ENCODE peak calls at places on chromosomes 1 and 21, in five cellular contexts. One of them, this sample, is unnamed.

GRCh38 chr21:42291751-42292562 is 23.3 kb downstream of the TFF3 start:
- DNase-seq in cardiac muscle cell: no peak
- DNase-seq in cardiac fibroblast: no peak
- DNase-seq in neural progenitor cell: no peak
- DNase-seq in fibroblast of mammary gland: no peak
- DNase-seq in this sample: no peak

GRCh38 chr1:227792216-227793078 is 23.0 kb upstream of the PRSS38 start:
- DNase-seq in cardiac fibroblast: no peak
- DNase-seq in neural progenitor cell: peak
- DNase-seq in fibroblast of mammary gland: no peak
- DNase-seq in cardiac muscle cell: no peak
- DNase-seq in this sample: no peak

GRCh38 chr1:210978316-210978993 is 155.5 kb downstream of the KCNH1 start:
- DNase-seq in cardiac fibroblast: no peak
- DNase-seq in fibroblast of mammary gland: no peak
- DNase-seq in neural progenitor cell: no peak
- DNase-seq in cardiac muscle cell: no peak
- DNase-seq in this sample: no peak

GRCh38 chr1:224703702-224704408 is 87.7 kb downstream of the CNIH3 start:
- DNase-seq in cardiac fibroblast: no peak
- DNase-seq in cardiac muscle cell: no peak
- DNase-seq in fibroblast of mammary gland: no peak
- DNase-seq in neural progenitor cell: no peak
- DNase-seq in this sample: no peak

GRCh38 chr1:145701306-145701862 is 5.8 kb downstream of the PDZK1 start:
- DNase-seq in cardiac fibroblast: no peak
- DNase-seq in neural progenitor cell: no peak
- DNase-seq in fibroblast of mammary gland: no peak
- DNase-seq in cardiac muscle cell: no peak
- DNase-seq in this sample: peak

GRCh38 chr1:223704921-223705878 is 7.1 kb upstream of the CAPN2 start:
- DNase-seq in cardiac fibroblast: peak
- DNase-seq in fibroblast of mammary gland: peak
- DNase-seq in cardiac muscle cell: peak
- DNase-seq in neural progenitor cell: no peak
- DNase-seq in this sample: peak

GRCh38 chr1:169070547-169070946 is 35.9 kb upstream of the ATP1B1 start:
- DNase-seq in fibroblast of mammary gland: no peak
- DNase-seq in cardiac muscle cell: no peak
- DNase-seq in cardiac fibroblast: no peak
- DNase-seq in neural progenitor cell: no peak
- DNase-seq in this sample: no peak

GRCh38 chr21:14755086-14755485 is 209.0 kb upstream of the SAMSN1 start:
- DNase-seq in cardiac muscle cell: no peak
- DNase-seq in neural progenitor cell: no peak
- DNase-seq in fibroblast of mammary gland: no peak
- DNase-seq in cardiac fibroblast: no peak
- DNase-seq in this sample: no peak

GRCh38 chr1:226938903-226939438 is 1.1 kb upstream of the COQ8A start:
- DNase-seq in cardiac fibroblast: peak
- DNase-seq in fibroblast of mammary gland: peak
- DNase-seq in neural progenitor cell: no peak
- DNase-seq in cardiac muscle cell: no peak
- DNase-seq in this sample: peak

GRCh38 chr1:48532976-48533375 is 61.0 kb upstream of the SPATA6 start:
- DNase-seq in fibroblast of mammary gland: no peak
- DNase-seq in neural progenitor cell: peak
- DNase-seq in cardiac fibroblast: no peak
- DNase-seq in cardiac muscle cell: no peak
- DNase-seq in this sample: no peak

GRCh38 chr1:31346882-31347281 is 26.0 kb downstream of the FABP3 start:
- DNase-seq in fibroblast of mammary gland: no peak
- DNase-seq in cardiac muscle cell: no peak
- DNase-seq in cardiac fibroblast: no peak
- DNase-seq in neural progenitor cell: no peak
- DNase-seq in this sample: no peak

GRCh38 chr1:203202431-203203245 is 16.1 kb upstream of the CHI3L1 start:
- DNase-seq in fibroblast of mammary gland: peak
- DNase-seq in cardiac fibroblast: peak
- DNase-seq in cardiac muscle cell: no peak
- DNase-seq in neural progenitor cell: no peak
- DNase-seq in this sample: peak

GRCh38 chr1:186418503-186418902 is 42.4 kb downstream of the PDC start:
- DNase-seq in cardiac fibroblast: no peak
- DNase-seq in neural progenitor cell: no peak
- DNase-seq in cardiac muscle cell: no peak
- DNase-seq in fibroblast of mammary gland: no peak
- DNase-seq in this sample: peak

GRCh38 chr1:3021233-3021671 is at the start of gene ACTRT2:
- DNase-seq in neural progenitor cell: no peak
- DNase-seq in cardiac fibroblast: no peak
- DNase-seq in cardiac muscle cell: no peak
- DNase-seq in fibroblast of mammary gland: no peak
- DNase-seq in this sample: no peak

GRCh38 chr1:37479255-37480124 is 5.1 kb downstream of the ZC3H12A start:
- DNase-seq in fibroblast of mammary gland: peak
- DNase-seq in cardiac fibroblast: peak
- DNase-seq in neural progenitor cell: no peak
- DNase-seq in cardiac muscle cell: no peak
- DNase-seq in this sample: peak

GRCh38 chr1:57512386-57512785 is 88.5 kb upstream of the DAB1 start:
- DNase-seq in fibroblast of mammary gland: no peak
- DNase-seq in cardiac muscle cell: no peak
- DNase-seq in cardiac fibroblast: no peak
- DNase-seq in neural progenitor cell: no peak
- DNase-seq in this sample: no peak

GRCh38 chr1:38558476-38559179 is 300.9 kb downstream of the RRAGC start:
- DNase-seq in cardiac fibroblast: no peak
- DNase-seq in fibroblast of mammary gland: no peak
- DNase-seq in neural progenitor cell: peak
- DNase-seq in cardiac muscle cell: no peak
- DNase-seq in this sample: no peak

GRCh38 chr1:236129315-236129714 is 13.0 kb upstream of the GPR137B start:
- DNase-seq in fibroblast of mammary gland: no peak
- DNase-seq in neural progenitor cell: peak
- DNase-seq in cardiac muscle cell: no peak
- DNase-seq in cardiac fibroblast: no peak
- DNase-seq in this sample: no peak

GRCh38 chr1:15008783-15009709 is 144.5 kb upstream of the TMEM51 start:
- DNase-seq in cardiac muscle cell: no peak
- DNase-seq in fibroblast of mammary gland: no peak
- DNase-seq in cardiac fibroblast: no peak
- DNase-seq in neural progenitor cell: no peak
- DNase-seq in this sample: peak

GRCh38 chr1:244049142-244049968 is 1.7 kb upstream of the ZBTB18 start:
- DNase-seq in cardiac fibroblast: no peak
- DNase-seq in neural progenitor cell: peak
- DNase-seq in fibroblast of mammary gland: no peak
- DNase-seq in cardiac muscle cell: peak
- DNase-seq in this sample: peak

GRCh38 chr1:45306319-45306718 is 20.4 kb upstream of the HPDL start:
- DNase-seq in cardiac fibroblast: peak
- DNase-seq in fibroblast of mammary gland: peak
- DNase-seq in cardiac muscle cell: no peak
- DNase-seq in neural progenitor cell: peak
- DNase-seq in this sample: no peak

GRCh38 chr1:167094690-167095089 is 815 bp downstream of the STYXL2 start:
- DNase-seq in fibroblast of mammary gland: no peak
- DNase-seq in neural progenitor cell: no peak
- DNase-seq in cardiac fibroblast: no peak
- DNase-seq in cardiac muscle cell: no peak
- DNase-seq in this sample: no peak

GRCh38 chr1:110209715-110210603 is at the start of gene KCNC4:
- DNase-seq in cardiac muscle cell: peak
- DNase-seq in cardiac fibroblast: peak
- DNase-seq in fibroblast of mammary gland: peak
- DNase-seq in neural progenitor cell: peak
- DNase-seq in this sample: peak

GRCh38 chr1:172823534-172823933 is 164.6 kb downstream of the FASLG start:
- DNase-seq in cardiac fibroblast: peak
- DNase-seq in neural progenitor cell: no peak
- DNase-seq in cardiac muscle cell: no peak
- DNase-seq in fibroblast of mammary gland: peak
- DNase-seq in this sample: peak

GRCh38 chr21:36694593-36695282 is 4.2 kb upstream of the SIM2 start:
- DNase-seq in fibroblast of mammary gland: no peak
- DNase-seq in cardiac muscle cell: no peak
- DNase-seq in cardiac fibroblast: no peak
- DNase-seq in neural progenitor cell: peak
- DNase-seq in this sample: no peak

GRCh38 chr1:206685256-206685748 is 597 bp downstream of the MAPKAPK2 start:
- DNase-seq in cardiac fibroblast: peak
- DNase-seq in neural progenitor cell: peak
- DNase-seq in fibroblast of mammary gland: peak
- DNase-seq in cardiac muscle cell: peak
- DNase-seq in this sample: no peak

GRCh38 chr21:31176080-31176551 is 137.8 kb upstream of the KRTAP19-8 start:
- DNase-seq in fibroblast of mammary gland: no peak
- DNase-seq in neural progenitor cell: no peak
- DNase-seq in cardiac fibroblast: no peak
- DNase-seq in cardiac muscle cell: no peak
- DNase-seq in this sample: no peak

GRCh38 chr1:220485131-220485530 is 42.8 kb upstream of the MARK1 start:
- DNase-seq in cardiac muscle cell: no peak
- DNase-seq in fibroblast of mammary gland: no peak
- DNase-seq in cardiac fibroblast: no peak
- DNase-seq in neural progenitor cell: no peak
- DNase-seq in this sample: no peak

GRCh38 chr21:35993875-35994490 is 66.3 kb downstream of the SETD4 start:
- DNase-seq in neural progenitor cell: no peak
- DNase-seq in fibroblast of mammary gland: no peak
- DNase-seq in cardiac fibroblast: no peak
- DNase-seq in cardiac muscle cell: no peak
- DNase-seq in this sample: no peak

GRCh38 chr1:7227654-7228053 is 442.4 kb downstream of the CAMTA1 start:
- DNase-seq in cardiac fibroblast: no peak
- DNase-seq in neural progenitor cell: no peak
- DNase-seq in cardiac muscle cell: no peak
- DNase-seq in fibroblast of mammary gland: no peak
- DNase-seq in this sample: no peak

GRCh38 chr1:225655509-225656258 is 2.8 kb upstream of the ENAH start:
- DNase-seq in cardiac fibroblast: peak
- DNase-seq in fibroblast of mammary gland: peak
- DNase-seq in neural progenitor cell: peak
- DNase-seq in cardiac muscle cell: peak
- DNase-seq in this sample: peak

GRCh38 chr1:76073471-76073870 is 1.1 kb upstream of the ST6GALNAC3 start:
- DNase-seq in cardiac muscle cell: no peak
- DNase-seq in neural progenitor cell: no peak
- DNase-seq in cardiac fibroblast: peak
- DNase-seq in fibroblast of mammary gland: peak
- DNase-seq in this sample: peak

GRCh38 chr1:227544067-227544655 is 19.2 kb upstream of the ZNF678 start:
- DNase-seq in cardiac muscle cell: no peak
- DNase-seq in fibroblast of mammary gland: no peak
- DNase-seq in neural progenitor cell: no peak
- DNase-seq in cardiac fibroblast: no peak
- DNase-seq in this sample: no peak

GRCh38 chr1:3127738-3128137 is 58.7 kb downstream of the PRDM16 start:
- DNase-seq in fibroblast of mammary gland: no peak
- DNase-seq in cardiac muscle cell: peak
- DNase-seq in neural progenitor cell: no peak
- DNase-seq in cardiac fibroblast: no peak
- DNase-seq in this sample: no peak

GRCh38 chr1:118716775-118717174 is 271.4 kb downstream of the TBX15 start:
- DNase-seq in cardiac fibroblast: peak
- DNase-seq in cardiac muscle cell: peak
- DNase-seq in fibroblast of mammary gland: peak
- DNase-seq in neural progenitor cell: peak
- DNase-seq in this sample: no peak

GRCh38 chr1:13623021-13623637 is 39.5 kb downstream of the PDPN start:
- DNase-seq in cardiac fibroblast: peak
- DNase-seq in neural progenitor cell: no peak
- DNase-seq in fibroblast of mammary gland: peak
- DNase-seq in cardiac muscle cell: no peak
- DNase-seq in this sample: peak

GRCh38 chr1:13628218-13628617 is 44.6 kb downstream of the PDPN start:
- DNase-seq in neural progenitor cell: no peak
- DNase-seq in cardiac fibroblast: peak
- DNase-seq in cardiac muscle cell: no peak
- DNase-seq in fibroblast of mammary gland: peak
- DNase-seq in this sample: peak

GRCh38 chr1:13627128-13627527 is 43.5 kb downstream of the PDPN start:
- DNase-seq in cardiac fibroblast: no peak
- DNase-seq in cardiac muscle cell: no peak
- DNase-seq in neural progenitor cell: no peak
- DNase-seq in fibroblast of mammary gland: no peak
- DNase-seq in this sample: no peak

GRCh38 chr1:13620825-13621224 is 37.2 kb downstream of the PDPN start:
- DNase-seq in fibroblast of mammary gland: no peak
- DNase-seq in neural progenitor cell: no peak
- DNase-seq in cardiac fibroblast: no peak
- DNase-seq in cardiac muscle cell: no peak
- DNase-seq in this sample: no peak

GRCh38 chr1:13624526-13624925 is 40.9 kb downstream of the PDPN start:
- DNase-seq in cardiac muscle cell: no peak
- DNase-seq in fibroblast of mammary gland: no peak
- DNase-seq in neural progenitor cell: no peak
- DNase-seq in cardiac fibroblast: peak
- DNase-seq in this sample: no peak
- TF ChIP-seq CTCF in cardiac muscle cell: no peak
- TF ChIP-seq CTCF in fibroblast of mammary gland: no peak
- TF ChIP-seq CTCF in neural progenitor cell: no peak
- TF ChIP-seq CTCF in cardiac fibroblast: no peak
- TF ChIP-seq CTCF in this sample: no peak

GRCh38 chr1:156641761-156642264 is at the start of gene BCAN:
- DNase-seq in neural progenitor cell: peak
- DNase-seq in cardiac fibroblast: no peak
- DNase-seq in cardiac muscle cell: peak
- DNase-seq in fibroblast of mammary gland: no peak
- DNase-seq in this sample: peak
- H3K4me3 ChIP-seq in neural progenitor cell: peak
- H3K4me3 ChIP-seq in cardiac fibroblast: no peak
- H3K4me3 ChIP-seq in cardiac muscle cell: peak
- H3K4me3 ChIP-seq in fibroblast of mammary gland: no peak
- H3K4me3 ChIP-seq in this sample: peak

GRCh38 chr21:29671728-29672127 is 268.1 kb downstream of the GRIK1 start:
- DNase-seq in neural progenitor cell: no peak
- DNase-seq in fibroblast of mammary gland: no peak
- DNase-seq in cardiac fibroblast: no peak
- DNase-seq in cardiac muscle cell: no peak
- DNase-seq in this sample: no peak
- TF ChIP-seq CTCF in neural progenitor cell: peak
- TF ChIP-seq CTCF in fibroblast of mammary gland: no peak
- TF ChIP-seq CTCF in cardiac fibroblast: peak
- TF ChIP-seq CTCF in cardiac muscle cell: no peak
- TF ChIP-seq CTCF in this sample: no peak

DNA sequence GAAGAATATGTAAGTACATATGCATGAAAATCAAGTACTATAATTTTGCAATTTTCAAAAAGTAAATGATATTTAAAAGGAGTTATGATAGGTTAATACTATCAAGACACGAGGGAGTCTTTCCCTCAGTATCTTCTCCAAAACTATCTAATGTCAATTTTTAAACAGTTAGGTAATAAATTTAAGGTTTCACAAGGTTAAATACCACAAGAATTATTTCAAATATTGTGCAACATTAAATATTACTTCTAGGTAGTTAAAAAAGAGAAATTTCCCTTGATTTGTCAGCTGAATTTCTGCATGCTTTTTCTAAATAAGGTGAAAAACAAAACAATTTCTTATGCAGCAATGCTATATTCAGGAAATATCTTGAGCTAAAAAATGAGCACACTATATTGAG is 3.5 kb downstream of the CFHR5 start:
- DNase-seq in cardiac muscle cell: no peak
- DNase-seq in cardiac fibroblast: no peak
- DNase-seq in fibroblast of mammary gland: no peak
- DNase-seq in neural progenitor cell: no peak
- DNase-seq in this sample: no peak
- H3K4me3 ChIP-seq in cardiac muscle cell: no peak
- H3K4me3 ChIP-seq in cardiac fibroblast: no peak
- H3K4me3 ChIP-seq in fibroblast of mammary gland: no peak
- H3K4me3 ChIP-seq in neural progenitor cell: no peak
- H3K4me3 ChIP-seq in this sample: no peak

This sample was measured in fibroblast of villous mesenchyme.